ENCODE peak calls at places on chromosomes 1 and 21, in nine cellular contexts. D is K562, L is SK-N-SH, C is stomach, T is GM23338, J is breast epithelium, E is transverse colon, A is HCT116, U is sigmoid colon. R is an unnamed sample.
A peak's percentile ranks its signal among the peaks of the same experiment; 100 is the strongest.

GRCh38 chr1:53091841-53092645 is 30.0 kb downstream of the PODN start:
- DNase-seq in D (no peak), L (no peak), C (peak; percentile 52), T (no peak), J (no peak), E (no peak), A (no peak), U (no peak), R (no peak)

GRCh38 chr21:23542097-23542496 is 2065.2 kb downstream of the MRPL39 start:
- DNase-seq in D (no peak), L (no peak), C (no peak), T (no peak), J (no peak), E (no peak), A (no peak), U (no peak), R (no peak)

GRCh38 chr1:170402451-170403311 is 129.3 kb upstream of the GORAB start:
- DNase-seq in D (no peak), L (no peak), C (no peak), T (no peak), J (peak; percentile 19), E (no peak), A (no peak), U (no peak), R (no peak)

GRCh38 chr1:16204634-16205332 is 7.7 kb downstream of the ARHGEF19 start:
- DNase-seq in D (peak; percentile 46), L (peak; percentile 62), C (peak; percentile 50), T (peak; percentile 73), J (no peak), E (peak; percentile 53), A (no peak), U (peak; percentile 73), R (no peak)

GRCh38 chr1:165539306-165539705 is 4.5 kb upstream of the LRRC52 start:
- DNase-seq in D (no peak), L (no peak), C (no peak), T (no peak), J (peak; percentile 38), E (no peak), A (peak; percentile 19), U (no peak), R (no peak)

GRCh38 chr1:95650631-95651030 is 416.6 kb downstream of the RWDD3 start:
- DNase-seq in D (no peak), L (no peak), C (no peak), T (no peak), J (no peak), E (no peak), A (no peak), U (no peak), R (no peak)

GRCh38 chr1:234437423-234438171 is 41.4 kb downstream of the TARBP1 start:
- DNase-seq in D (no peak), L (peak; percentile 50), C (peak; percentile 59), T (no peak), J (peak; percentile 27), E (no peak), A (no peak), U (peak; percentile 70), R (no peak)

GRCh38 chr1:42328916-42329496 is 6.0 kb downstream of the FOXJ3 start:
- DNase-seq in D (no peak), L (peak; percentile 46), C (no peak), T (no peak), J (no peak), E (no peak), A (no peak), U (no peak), R (no peak)

GRCh38 chr1:33971913-33972312 is 108.0 kb downstream of the HMGB4 start:
- DNase-seq in D (no peak), L (no peak), C (no peak), T (peak; percentile 8), J (no peak), E (no peak), A (no peak), U (no peak), R (no peak)

GRCh38 chr1:168343566-168343965 is 62.9 kb downstream of the TBX19 start:
- DNase-seq in D (no peak), L (no peak), C (no peak), T (peak; percentile 16), J (no peak), E (no peak), A (no peak), U (no peak), R (no peak)

GRCh38 chr1:186208405-186209129 is 166.5 kb downstream of the TPR start:
- DNase-seq in D (no peak), L (no peak), C (no peak), T (no peak), J (no peak), E (no peak), A (no peak), U (no peak), R (no peak)

GRCh38 chr1:15224259-15224869 is 22.7 kb upstream of the FHAD1 start:
- DNase-seq in D (no peak), L (no peak), C (no peak), T (no peak), J (no peak), E (no peak), A (no peak), U (peak; percentile 4), R (no peak)

GRCh38 chr1:21254335-21254951 is 35.8 kb downstream of the ECE1 start:
- DNase-seq in D (no peak), L (peak; percentile 85), C (no peak), T (no peak), J (no peak), E (peak; percentile 20), A (no peak), U (peak; percentile 82), R (no peak)

GRCh38 chr1:221184131-221184794 is 305.0 kb downstream of the HLX start:
- DNase-seq in D (no peak), L (no peak), C (no peak), T (no peak), J (no peak), E (no peak), A (no peak), U (no peak), R (no peak)

GRCh38 chr1:233042834-233043233 is 92.4 kb downstream of the NTPCR start:
- DNase-seq in D (no peak), L (no peak), C (no peak), T (no peak), J (no peak), E (no peak), A (no peak), U (no peak), R (no peak)

GRCh38 chr1:185540295-185540694 is 193.9 kb upstream of the HMCN1 start:
- DNase-seq in D (no peak), L (no peak), C (no peak), T (no peak), J (no peak), E (no peak), A (no peak), U (no peak), R (no peak)

GRCh38 chr1:54854376-54855020 is 32.5 kb downstream of the DHCR24 start:
- DNase-seq in D (no peak), L (no peak), C (no peak), T (no peak), J (no peak), E (no peak), A (no peak), U (peak; percentile 40), R (no peak)

GRCh38 chr1:4797429-4797828 is 143.0 kb downstream of the AJAP1 start:
- DNase-seq in D (no peak), L (no peak), C (no peak), T (no peak), J (no peak), E (no peak), A (no peak), U (no peak), R (no peak)

GRCh38 chr1:201653883-201654282 is 115.0 kb downstream of the NAV1 start:
- DNase-seq in D (no peak), L (no peak), C (no peak), T (no peak), J (no peak), E (no peak), A (no peak), U (no peak), R (no peak)

GRCh38 chr21:16789636-16790035 is 723.2 kb upstream of the CXADR start:
- DNase-seq in D (no peak), L (no peak), C (no peak), T (no peak), J (no peak), E (no peak), A (no peak), U (no peak), R (no peak)

GRCh38 chr1:179867493-179868330 is 9.9 kb downstream of the TOR1AIP2 start:
- DNase-seq in D (peak; percentile 60), L (peak; percentile 63), C (peak; percentile 65), T (peak; percentile 91), J (no peak), E (peak; percentile 61), A (no peak), U (no peak), R (no peak)

GRCh38 chr21:16572032-16572431 is 842.2 kb downstream of the USP25 start:
- DNase-seq in D (no peak), L (no peak), C (no peak), T (no peak), J (no peak), E (no peak), A (no peak), U (no peak), R (no peak)

GRCh38 chr1:209513226-209513625 is 70.3 kb upstream of the CAMK1G start:
- DNase-seq in D (peak; percentile 32), L (peak; percentile 49), C (no peak), T (peak; percentile 84), J (no peak), E (no peak), A (peak; percentile 48), U (no peak), R (peak; percentile 10)
- TF ChIP-seq POLR2AphosphoS5 in D (no peak), L (no peak), C (no peak), T (no peak), J (no peak), E (no peak), A (no peak), U (no peak), R (no peak)

DNA sequence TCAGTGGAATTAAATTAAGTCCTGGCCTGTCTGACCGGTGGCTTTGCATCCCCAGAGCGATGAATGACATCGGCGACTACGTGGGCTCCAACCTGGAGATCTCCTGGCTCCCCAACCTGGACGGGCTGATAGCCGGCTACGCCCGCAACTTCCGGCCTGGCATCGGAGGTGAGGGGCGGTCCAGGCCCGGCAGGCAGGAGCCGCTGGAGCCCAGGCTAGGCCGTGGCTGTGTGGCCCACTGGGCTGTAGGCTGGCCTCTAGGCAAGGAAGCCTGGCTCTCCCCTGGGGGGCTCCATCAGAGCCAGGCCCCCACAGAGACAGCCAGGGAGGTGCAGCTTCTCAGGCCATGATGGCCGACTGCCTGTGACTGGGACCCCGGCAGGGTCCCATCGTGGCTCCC is 5.7 kb downstream of the GABRD start:
- DNase-seq in D (no peak), L (no peak), C (no peak), T (no peak), J (no peak), E (no peak), A (no peak), U (no peak), R (no peak)
- H3K27ac ChIP-seq in D (no peak overlapping the region), L (no peak overlapping the region), C (peak overlapping the region; percentile 8), T (no peak overlapping the region), J (no peak overlapping the region), E (no peak overlapping the region), A (no peak overlapping the region), U (no peak overlapping the region), R (no peak overlapping the region)

GRCh38 chr1:32223683-32224082 is 1.5 kb downstream of the EIF3I start:
- DNase-seq in D (no peak), L (no peak), C (no peak), T (no peak), J (no peak), E (no peak), A (no peak), U (no peak), R (no peak)
- H3K4me3 ChIP-seq in D (peak overlapping the region; percentile 80), L (peak overlapping the region; percentile 59), C (peak overlapping the region; percentile 88), T (peak overlapping the region; percentile 93), J (peak overlapping the region; percentile 92), E (no peak overlapping the region), A (peak overlapping the region; percentile 96), U (no peak overlapping the region), R (peak overlapping the region; percentile 95)

GRCh38 chr1:183039985-183040447 is 16.8 kb downstream of the LAMC1 start:
- DNase-seq in D (no peak), L (no peak), C (no peak), T (no peak), J (no peak), E (no peak), A (no peak), U (no peak), R (no peak)
- TF ChIP-seq POLR2AphosphoS5 in D (no peak), L (no peak), C (no peak), T (no peak), J (no peak), E (no peak), A (no peak), U (peak; percentile 19), R (no peak)

R was measured in Panc1.